ENCODE peak calls at places on chromosomes 11 and 22, in six cellular contexts. W, B, E, G, O and I are unnamed samples.

GRCh38 chr22:28424427-28425080 is 255.1 kb downstream of the TTC28 start:
- DNase-seq in W (peak; percentile 7), O (peak; percentile 60), B (no peak), E (no peak), G (no peak), I (peak; percentile 85)

GRCh38 chr22:24207264-24208011 is 26.2 kb downstream of the SUSD2 start:
- DNase-seq in E (no peak), G (no peak), O (peak; percentile 35), B (peak; percentile 17), W (no peak), I (no peak)

GRCh38 chr11:118619444-118620205 is 12.2 kb downstream of the PHLDB1 start:
- DNase-seq in G (no peak), W (no peak), E (peak; percentile 89), B (peak; percentile 18), O (peak; percentile 98), I (peak; percentile 98)

GRCh38 chr11:17148536-17148935 is 59.2 kb downstream of the PIK3C2A start:
- DNase-seq in E (no peak), G (no peak), W (no peak), B (no peak), O (peak; percentile 44), I (peak; percentile 71)

GRCh38 chr22:42976534-42976933 is 38.4 kb downstream of the PACSIN2 start:
- DNase-seq in E (no peak), W (no peak), O (no peak), G (no peak), B (no peak), I (no peak)

GRCh38 chr22:23751441-23751996 is 607 bp upstream of the ZNF70 start:
- DNase-seq in G (no peak), O (no peak), W (peak; percentile 57), E (no peak), B (peak; percentile 60), I (no peak)

GRCh38 chr11:116576523-116576922 is 196.3 kb downstream of the BUD13 start:
- DNase-seq in G (no peak), O (no peak), B (no peak), W (no peak), E (no peak), I (no peak)

GRCh38 chr22:25545117-25545516 is 19.4 kb upstream of the GRK3 start:
- DNase-seq in B (no peak), W (no peak), E (no peak), G (no peak), O (no peak), I (no peak)